ENCODE peak calls at places on chromosomes 12 and 14, in eight cellular contexts. X is transverse colon, B is stomach, A is A549, Q is IMR-90, W is breast epithelium, M is endothelial cell of umbilical vein, G is esophagus squamous epithelium. R is an unnamed sample.

GRCh38 chr12:131434208-131435125 is 276.4 kb upstream of the SFSWAP start:
- DNase-seq in A (no peak), M (no peak), B (peak), W (peak), X (no peak), Q (no peak), G (no peak), R (peak)

GRCh38 chr14:69612759-69613145 is 1.4 kb downstream of the SUSD6 start:
- DNase-seq in Q (no peak), M (no peak), A (no peak), W (no peak), G (no peak), B (no peak), X (no peak), R (no peak)

GRCh38 chr14:72550513-72550912 is 343.4 kb downstream of the DPF3 start:
- DNase-seq in Q (no peak), B (no peak), W (no peak), G (no peak), M (no peak), A (no peak), X (no peak), R (no peak)

GRCh38 chr12:57582440-57582839 is 8.6 kb upstream of the PIP4K2C start:
- DNase-seq in B (no peak), G (no peak), M (no peak), A (no peak), X (no peak), W (no peak), Q (no peak), R (no peak)

GRCh38 chr14:72998252-72998903 is 28.5 kb downstream of the ZFYVE1 start:
- DNase-seq in A (no peak), B (no peak), M (no peak), X (no peak), G (no peak), Q (no peak), W (no peak), R (no peak)

GRCh38 chr12:130480887-130481286 is 143.2 kb downstream of the PIWIL1 start:
- DNase-seq in G (no peak), M (no peak), B (no peak), W (no peak), A (no peak), Q (no peak), X (peak), R (no peak)

GRCh38 chr14:69657961-69658360 is 46.6 kb downstream of the SUSD6 start:
- DNase-seq in G (no peak), B (peak), M (no peak), Q (peak), W (peak), A (no peak), X (peak), R (peak)

GRCh38 chr14:61934385-61934784 is 172.2 kb downstream of the SNAPC1 start:
- DNase-seq in W (no peak), Q (peak), X (no peak), M (no peak), B (no peak), A (no peak), G (no peak), R (no peak)

GRCh38 chr14:24317141-24317927 is 6.0 kb downstream of the LTB4R start:
- DNase-seq in G (no peak), B (no peak), X (no peak), W (no peak), M (no peak), Q (no peak), A (no peak), R (no peak)

GRCh38 chr12:1927751-1928351 is 9.4 kb upstream of the CACNA2D4 start:
- DNase-seq in G (no peak), A (no peak), X (no peak), Q (no peak), M (no peak), W (no peak), B (peak), R (no peak)

GRCh38 chr14:30779210-30779609 is 95.1 kb upstream of the COCH start:
- DNase-seq in G (no peak), B (no peak), A (no peak), X (no peak), W (no peak), Q (peak), M (no peak), R (no peak)

GRCh38 chr12:57726151-57726883 is 12.2 kb downstream of the AGAP2 start:
- DNase-seq in B (peak), Q (peak), G (peak), M (peak), A (peak), W (peak), X (peak), R (peak)

GRCh38 chr14:49583629-49584028 is 2.6 kb downstream of the RPS29 start:
- DNase-seq in M (no peak), A (no peak), Q (peak), B (no peak), G (no peak), W (no peak), X (no peak), R (no peak)

GRCh38 chr14:49581961-49582210 is 4.3 kb downstream of the RPS29 start:
- DNase-seq in B (no peak), X (no peak), A (no peak), Q (no peak), W (no peak), M (no peak), G (no peak), R (no peak)

GRCh38 chr14:49584058-49584457 is 2.1 kb downstream of the RPS29 start:
- DNase-seq in A (no peak), G (no peak), M (no peak), Q (no peak), B (no peak), X (no peak), W (no peak), R (no peak)

GRCh38 chr14:49581209-49581960 is 4.8 kb downstream of the RPS29 start:
- DNase-seq in Q (no peak), X (no peak), G (no peak), M (no peak), A (no peak), B (no peak), W (no peak), R (no peak)

GRCh38 chr14:49582211-49582977 is 3.8 kb downstream of the RPS29 start:
- DNase-seq in A (no peak), Q (no peak), B (no peak), W (no peak), X (no peak), G (no peak), M (no peak), R (no peak)
- TF ChIP-seq POLR2A in A (no peak), Q (no peak), B (no peak), W (no peak), X (no peak), G (no peak), M (peak), R (no peak)

GRCh38 chr14:100827140-100827517 is 1.2 kb downstream of the MEG3 start:
- DNase-seq in G (no peak), W (no peak), X (no peak), B (no peak), A (no peak), Q (peak), M (peak), R (no peak)
- TF ChIP-seq CTCF in G (peak), W (no peak), X (peak), B (peak), A (peak), Q (peak), M (peak), R (no peak)

GRCh38 chr12:113154351-113154973 is 4.9 kb downstream of the CFAP73 start:
- DNase-seq in X (no peak), B (no peak), G (no peak), W (no peak), Q (peak), M (peak), A (no peak), R (no peak)
- H3K4me3 ChIP-seq in X (no peak), B (peak), G (peak), W (no peak), Q (no peak), M (no peak), A (peak), R (no peak)

DNA sequence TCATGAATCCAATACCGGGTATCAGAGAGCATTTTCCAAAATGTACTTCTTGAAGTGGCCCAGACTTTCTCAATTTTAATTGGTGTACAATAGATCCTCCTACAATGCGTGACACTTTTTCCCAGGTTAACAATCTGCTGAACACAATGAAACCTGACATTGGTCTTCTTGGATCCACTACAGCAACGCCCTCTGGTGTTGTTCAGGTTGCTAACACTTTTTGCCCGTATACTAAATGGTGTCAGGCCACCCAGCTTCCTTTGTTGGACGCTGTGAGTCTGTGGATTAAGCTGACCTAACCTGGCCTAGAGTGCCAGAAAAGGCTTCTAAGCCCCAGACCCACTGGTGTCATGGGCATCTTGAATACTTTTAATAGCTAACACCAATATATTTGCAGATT is 89.2 kb downstream of the KCNK10 start:
- DNase-seq in W (no peak), B (no peak), A (no peak), X (no peak), M (peak), Q (no peak), G (no peak), R (no peak)
- TF ChIP-seq POLR2A in W (no peak), B (no peak), A (no peak), X (no peak), M (no peak), Q (no peak), G (no peak), R (no peak)

GRCh38 chr12:66103011-66103913 is 27.3 kb downstream of the LLPH start:
- DNase-seq in X (no peak), M (no peak), B (no peak), Q (peak), A (no peak), G (no peak), W (no peak), R (no peak)
- TF ChIP-seq CTCF in X (no peak), M (no peak), B (no peak), Q (peak), A (no peak), G (peak), W (no peak), R (no peak)

GRCh38 chr12:96036765-96037455 is 1.5 kb upstream of the LTA4H start:
- DNase-seq in W (no peak), X (no peak), Q (peak), B (no peak), G (no peak), A (no peak), M (no peak), R (no peak)

GRCh38 chr12:96034631-96035282 is 630 bp downstream of the LTA4H start:
- DNase-seq in G (no peak), W (no peak), A (peak), B (no peak), M (peak), Q (peak), X (peak), R (no peak)

GRCh38 chr12:96035283-96036236 is at the start of gene LTA4H:
- DNase-seq in G (peak), M (peak), Q (peak), W (peak), X (peak), B (peak), A (peak), R (peak)

GRCh38 chr12:96028538-96028937 is 6.8 kb downstream of the LTA4H start:
- DNase-seq in W (no peak), B (no peak), M (no peak), X (no peak), A (no peak), G (no peak), Q (no peak), R (no peak)

DNA sequence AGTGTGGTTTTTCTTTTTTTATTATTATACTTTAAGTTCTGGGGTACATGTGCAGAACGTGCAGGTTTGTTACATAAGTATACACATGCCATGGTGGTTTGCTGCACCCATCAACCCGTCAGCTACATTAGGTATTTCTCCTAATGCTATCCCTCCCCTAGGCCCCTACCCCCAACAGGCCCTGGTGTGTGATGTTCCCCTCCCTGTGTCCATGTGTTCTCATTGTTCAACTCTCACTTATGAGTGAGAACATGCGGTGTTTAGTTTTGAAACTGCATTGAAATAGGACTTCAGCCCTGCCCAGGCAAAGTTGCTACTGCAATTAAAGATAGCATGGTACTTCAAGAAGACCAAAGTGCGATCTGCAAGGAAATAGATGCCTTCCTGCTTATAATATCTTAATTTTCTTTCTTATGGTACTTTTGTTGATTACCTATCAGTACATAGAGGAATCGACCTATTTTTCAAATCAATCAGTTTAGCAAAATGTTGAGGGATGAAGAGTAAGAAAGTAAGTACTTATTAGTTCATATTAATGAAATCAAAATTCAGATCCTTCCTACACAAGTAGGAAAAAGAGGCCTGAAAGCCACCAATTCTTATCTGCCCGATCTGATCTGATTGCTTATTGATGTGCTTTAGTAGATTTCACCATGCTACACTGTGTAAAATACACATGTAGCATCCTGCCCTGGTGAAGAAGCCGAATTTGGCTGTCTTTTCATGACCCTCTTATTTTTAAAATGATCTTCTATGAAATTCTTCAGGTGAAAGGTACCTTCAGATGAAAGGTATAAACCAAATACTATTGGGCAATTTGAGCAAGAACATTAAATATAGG is 1.6 kb downstream of the LTA4H start:
- DNase-seq in B (no peak), Q (no peak), G (no peak), W (no peak), A (no peak), X (peak), M (peak), R (no peak)
- H3K4me3 ChIP-seq in B (peak), Q (peak), G (peak), W (no peak), A (peak), X (no peak), M (peak), R (no peak)

GRCh38 chr14:32816588-32816987 is 122.1 kb upstream of the NPAS3 start:
- DNase-seq in X (no peak), M (no peak), W (no peak), G (no peak), Q (no peak), B (no peak), A (no peak), R (no peak)
- TF ChIP-seq POLR2A in X (no peak), M (no peak), W (no peak), G (no peak), Q (no peak), B (no peak), A (no peak), R (no peak)

DNA sequence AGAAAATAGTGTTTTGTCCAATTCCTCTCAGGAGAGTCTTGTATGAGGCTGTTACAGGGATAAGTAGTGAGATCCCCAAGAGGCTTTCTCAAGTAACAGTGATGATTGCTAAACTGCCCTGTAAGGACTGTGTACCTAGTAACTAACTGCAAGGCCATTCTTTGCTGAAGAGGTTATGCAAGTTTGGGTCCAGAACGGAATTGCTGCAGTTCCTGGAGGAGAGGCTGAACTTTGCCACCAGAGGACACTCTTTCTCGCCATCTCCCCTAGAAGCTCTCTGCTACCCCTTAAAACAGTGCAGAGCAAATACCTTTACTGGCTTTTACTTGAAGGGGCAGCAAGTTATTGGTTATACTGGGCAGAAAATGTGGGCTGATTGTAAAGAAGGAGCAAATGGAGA is 180.0 kb downstream of the RBM19 start:
- DNase-seq in X (no peak), Q (no peak), W (no peak), A (no peak), M (no peak), G (no peak), B (no peak), R (no peak)
- TF ChIP-seq CTCF in X (no peak), Q (no peak), W (no peak), A (no peak), M (no peak), G (no peak), B (no peak), R (no peak)

R was measured in lower leg skin.